ENCODE peak calls at places on chromosomes 2 and 18, in nine cellular contexts. One of them, this sample, is unnamed.

GRCh38 chr18:7982216-7982615 is 415.1 kb downstream of the PTPRM start:
- DNase-seq in astrocyte: no peak
- DNase-seq in islet precursor cell: no peak
- DNase-seq in bronchial epithelial cell: no peak
- DNase-seq in neural crest cell: no peak
- DNase-seq in ELR: peak
- DNase-seq in RPMI7951: no peak
- DNase-seq in cerebellar cortex: no peak
- DNase-seq in COR-L47: no peak
- DNase-seq in this sample: no peak

GRCh38 chr2:113692698-113693428 is 63.6 kb downstream of the SLC35F5 start:
- DNase-seq in bronchial epithelial cell: no peak
- DNase-seq in islet precursor cell: no peak
- DNase-seq in cerebellar cortex: no peak
- DNase-seq in COR-L47: no peak
- DNase-seq in neural crest cell: no peak
- DNase-seq in astrocyte: no peak
- DNase-seq in ELR: no peak
- DNase-seq in RPMI7951: no peak
- DNase-seq in this sample: no peak

GRCh38 chr2:211033765-211034164 is 477.4 kb downstream of the CPS1 start:
- DNase-seq in ELR: peak
- DNase-seq in RPMI7951: no peak
- DNase-seq in cerebellar cortex: peak
- DNase-seq in COR-L47: peak
- DNase-seq in islet precursor cell: no peak
- DNase-seq in neural crest cell: no peak
- DNase-seq in bronchial epithelial cell: peak
- DNase-seq in astrocyte: peak
- DNase-seq in this sample: no peak

GRCh38 chr2:46002507-46002883 is 294.7 kb upstream of the EPAS1 start:
- DNase-seq in astrocyte: peak
- DNase-seq in neural crest cell: no peak
- DNase-seq in cerebellar cortex: no peak
- DNase-seq in bronchial epithelial cell: peak
- DNase-seq in COR-L47: no peak
- DNase-seq in islet precursor cell: peak
- DNase-seq in RPMI7951: no peak
- DNase-seq in ELR: no peak
- DNase-seq in this sample: no peak

GRCh38 chr2:238565031-238565430 is 138.3 kb downstream of the ASB1 start:
- DNase-seq in ELR: no peak
- DNase-seq in neural crest cell: no peak
- DNase-seq in bronchial epithelial cell: no peak
- DNase-seq in COR-L47: no peak
- DNase-seq in cerebellar cortex: no peak
- DNase-seq in islet precursor cell: no peak
- DNase-seq in RPMI7951: no peak
- DNase-seq in astrocyte: no peak
- DNase-seq in this sample: no peak

GRCh38 chr2:199459286-199460100 is 1.8 kb upstream of the SATB2 start:
- DNase-seq in COR-L47: peak
- DNase-seq in cerebellar cortex: peak
- DNase-seq in RPMI7951: peak
- DNase-seq in islet precursor cell: peak
- DNase-seq in ELR: peak
- DNase-seq in bronchial epithelial cell: peak
- DNase-seq in neural crest cell: peak
- DNase-seq in astrocyte: peak
- DNase-seq in this sample: peak

GRCh38 chr2:117936871-117937428 is 76.9 kb downstream of the CCDC93 start:
- DNase-seq in ELR: no peak
- DNase-seq in COR-L47: no peak
- DNase-seq in RPMI7951: no peak
- DNase-seq in cerebellar cortex: no peak
- DNase-seq in astrocyte: no peak
- DNase-seq in neural crest cell: no peak
- DNase-seq in islet precursor cell: peak
- DNase-seq in bronchial epithelial cell: no peak
- DNase-seq in this sample: no peak

GRCh38 chr18:74652392-74652988 is 54.8 kb downstream of the ZNF407 start:
- DNase-seq in bronchial epithelial cell: peak
- DNase-seq in neural crest cell: no peak
- DNase-seq in ELR: peak
- DNase-seq in astrocyte: peak
- DNase-seq in COR-L47: peak
- DNase-seq in RPMI7951: peak
- DNase-seq in islet precursor cell: no peak
- DNase-seq in cerebellar cortex: peak
- DNase-seq in this sample: no peak

GRCh38 chr2:127733816-127734537 is 32.7 kb downstream of the SFT2D3 start:
- DNase-seq in COR-L47: no peak
- DNase-seq in neural crest cell: no peak
- DNase-seq in ELR: no peak
- DNase-seq in cerebellar cortex: no peak
- DNase-seq in bronchial epithelial cell: peak
- DNase-seq in RPMI7951: no peak
- DNase-seq in islet precursor cell: no peak
- DNase-seq in astrocyte: peak
- DNase-seq in this sample: no peak

GRCh38 chr2:30766666-30767065 is 40.6 kb downstream of the CAPN13 start:
- DNase-seq in neural crest cell: no peak
- DNase-seq in cerebellar cortex: no peak
- DNase-seq in islet precursor cell: no peak
- DNase-seq in RPMI7951: no peak
- DNase-seq in ELR: no peak
- DNase-seq in COR-L47: no peak
- DNase-seq in bronchial epithelial cell: no peak
- DNase-seq in astrocyte: no peak
- DNase-seq in this sample: no peak

GRCh38 chr2:216949685-216950397 is 90.0 kb upstream of the TNP1 start:
- DNase-seq in neural crest cell: no peak
- DNase-seq in bronchial epithelial cell: no peak
- DNase-seq in astrocyte: peak
- DNase-seq in RPMI7951: peak
- DNase-seq in cerebellar cortex: no peak
- DNase-seq in islet precursor cell: no peak
- DNase-seq in COR-L47: no peak
- DNase-seq in ELR: no peak
- DNase-seq in this sample: no peak

GRCh38 chr2:61255580-61256437 is 93.8 kb downstream of the C2orf74 start:
- DNase-seq in islet precursor cell: no peak
- DNase-seq in cerebellar cortex: no peak
- DNase-seq in COR-L47: no peak
- DNase-seq in RPMI7951: peak
- DNase-seq in astrocyte: peak
- DNase-seq in ELR: peak
- DNase-seq in bronchial epithelial cell: peak
- DNase-seq in neural crest cell: no peak
- DNase-seq in this sample: no peak

This sample was measured in T follicular helper cell.